ENCODE peak calls at places on chromosomes 16 and 17, in ten cellular contexts. S is mammary epithelial cell; Z is prostate gland; I is kidney epithelial cell; Y is AG04450; M is cardiac muscle cell; H is Peyer's patch; B is sigmoid colon; X is CD8-positive, alpha-beta memory T cell; Q is H7. P is an unnamed sample.

GRCh38 chr17:57853695-57854094 is 3.9 kb upstream of the MRPS23 start:
- DNase-seq in Z (peak), S (no peak), B (peak), M (no peak), Q (no peak), Y (no peak), X (no peak), I (no peak), H (peak), P (no peak)

GRCh38 chr16:72992142-72992601 is 55.8 kb downstream of the ZFHX3 start:
- DNase-seq in Q (peak), S (no peak), B (no peak), Y (no peak), I (no peak), H (no peak), Z (no peak), M (no peak), X (no peak), P (no peak)

GRCh38 chr17:82970818-82971610 is 108.4 kb upstream of the METRNL start:
- DNase-seq in X (no peak), Q (no peak), M (no peak), Y (no peak), Z (no peak), S (no peak), B (no peak), I (no peak), H (no peak), P (no peak)

GRCh38 chr17:77886387-77886728 is 72.1 kb upstream of the TNRC6C start:
- DNase-seq in S (peak), B (no peak), X (no peak), M (no peak), H (no peak), Q (no peak), I (no peak), Z (no peak), Y (no peak), P (no peak)

GRCh38 chr16:1523581-1524245 is 9.8 kb upstream of the TMEM204 start:
- DNase-seq in Q (no peak), B (no peak), S (no peak), H (no peak), M (no peak), I (no peak), X (no peak), Y (no peak), Z (no peak), P (no peak)

GRCh38 chr16:23182675-23183485 is at the start of gene SCNN1G:
- DNase-seq in Y (no peak), M (no peak), Z (no peak), H (peak), X (no peak), Q (peak), B (no peak), S (peak), I (no peak), P (no peak)

GRCh38 chr17:72308744-72309395 is 188.1 kb downstream of the SOX9 start:
- DNase-seq in S (no peak), X (no peak), Q (no peak), Y (no peak), H (no peak), Z (no peak), M (no peak), B (no peak), I (no peak), P (no peak)

GRCh38 chr16:79770244-79771064 is 169.9 kb upstream of the MAF start:
- DNase-seq in Z (peak), B (peak), Q (peak), M (peak), I (peak), X (peak), S (peak), H (peak), Y (peak), P (peak)

GRCh38 chr17:3447625-3448024 is 14.0 kb upstream of the OR1E2 start:
- DNase-seq in X (no peak), M (peak), Q (peak), S (peak), I (no peak), B (no peak), H (no peak), Z (no peak), Y (no peak), P (peak)

GRCh38 chr17:38748329-38749221 is at the start of gene PCGF2:
- DNase-seq in S (peak), Y (peak), I (peak), M (peak), X (no peak), B (peak), Z (peak), Q (peak), H (peak), P (peak)

GRCh38 chr16:9225527-9226316 is 134.3 kb downstream of the HAPSTR1 start:
- DNase-seq in Q (peak), M (peak), B (peak), S (no peak), H (no peak), Z (no peak), X (no peak), Y (no peak), I (no peak), P (no peak)

GRCh38 chr17:59440757-59441458 is 109.5 kb downstream of the YPEL2 start:
- DNase-seq in Y (peak), H (peak), S (peak), X (peak), I (no peak), M (peak), Q (peak), B (peak), Z (peak), P (peak)

GRCh38 chr17:57140321-57140720 is 55.3 kb downstream of the AKAP1 start:
- DNase-seq in Z (no peak), B (no peak), H (no peak), X (no peak), Q (no peak), Y (no peak), M (no peak), I (no peak), S (no peak), P (no peak)

GRCh38 chr16:50448522-50448921 is 79.7 kb upstream of the BRD7 start:
- DNase-seq in X (no peak), M (no peak), Z (no peak), B (peak), Q (peak), I (no peak), Y (no peak), H (no peak), S (no peak), P (no peak)

GRCh38 chr17:79109584-79109983 is 35.0 kb downstream of the ENGASE start:
- DNase-seq in H (no peak), B (no peak), X (no peak), Z (no peak), I (no peak), Q (peak), S (no peak), Y (no peak), M (no peak), P (no peak)

GRCh38 chr17:27207073-27207511 is 86.8 kb upstream of the WSB1 start:
- DNase-seq in X (no peak), Z (no peak), M (peak), Q (no peak), H (no peak), Y (peak), I (no peak), B (no peak), S (peak), P (peak)

GRCh38 chr17:67239597-67239996 is 5.4 kb downstream of the HELZ start:
- DNase-seq in Y (no peak), I (no peak), S (no peak), Z (no peak), Q (no peak), B (no peak), M (peak), H (no peak), X (no peak), P (peak)

GRCh38 chr17:31073411-31073810 is 21.4 kb upstream of the NF1 start:
- DNase-seq in I (no peak), Z (no peak), M (no peak), H (no peak), Y (no peak), X (no peak), S (no peak), Q (no peak), B (no peak), P (no peak)

GRCh38 chr16:30004811-30005242 is 6.0 kb downstream of the DOC2A start:
- DNase-seq in I (no peak), B (no peak), X (no peak), Z (no peak), H (no peak), Y (no peak), M (no peak), Q (peak), S (no peak), P (no peak)

GRCh38 chr16:50774405-50774804 is 32.5 kb downstream of the CYLD start:
- DNase-seq in I (no peak), X (no peak), Y (no peak), B (no peak), Z (no peak), Q (no peak), M (no peak), S (no peak), H (no peak), P (no peak)

GRCh38 chr16:87661561-87661960 is 59.3 kb downstream of the JPH3 start:
- DNase-seq in S (peak), Y (no peak), Q (peak), M (peak), B (no peak), Z (no peak), H (no peak), X (no peak), I (no peak), P (peak)

GRCh38 chr16:82016964-82017363 is 5.7 kb upstream of the SDR42E1 start:
- DNase-seq in Z (no peak), I (no peak), Y (no peak), S (no peak), H (no peak), M (peak), Q (no peak), B (no peak), X (no peak), P (peak)

GRCh38 chr16:882256-882655 is 81.7 kb upstream of the GNG13 start:
- DNase-seq in Y (no peak), Z (no peak), H (no peak), Q (no peak), I (no peak), M (no peak), S (no peak), X (no peak), B (peak), P (no peak)

GRCh38 chr16:30535106-30535776 is 583 bp upstream of the ZNF747 start:
- DNase-seq in X (no peak), M (peak), I (no peak), B (no peak), S (no peak), Z (no peak), H (no peak), Y (no peak), Q (no peak), P (peak)

GRCh38 chr17:77541995-77542394 is 401.2 kb downstream of the SEC14L1 start:
- DNase-seq in Y (no peak), Q (no peak), B (no peak), S (no peak), I (no peak), Z (no peak), M (peak), X (no peak), H (no peak), P (no peak)

GRCh38 chr17:76414334-76415295 is 30.2 kb downstream of the SPHK1 start:
- DNase-seq in M (peak), Q (peak), B (peak), I (no peak), H (peak), X (no peak), S (no peak), Z (no peak), Y (no peak), P (peak)
- H3K4me3 ChIP-seq in M (no peak), Q (no peak), B (no peak), I (no peak), H (no peak), X (no peak), S (no peak), Z (no peak), Y (no peak), P (no peak)

DNA sequence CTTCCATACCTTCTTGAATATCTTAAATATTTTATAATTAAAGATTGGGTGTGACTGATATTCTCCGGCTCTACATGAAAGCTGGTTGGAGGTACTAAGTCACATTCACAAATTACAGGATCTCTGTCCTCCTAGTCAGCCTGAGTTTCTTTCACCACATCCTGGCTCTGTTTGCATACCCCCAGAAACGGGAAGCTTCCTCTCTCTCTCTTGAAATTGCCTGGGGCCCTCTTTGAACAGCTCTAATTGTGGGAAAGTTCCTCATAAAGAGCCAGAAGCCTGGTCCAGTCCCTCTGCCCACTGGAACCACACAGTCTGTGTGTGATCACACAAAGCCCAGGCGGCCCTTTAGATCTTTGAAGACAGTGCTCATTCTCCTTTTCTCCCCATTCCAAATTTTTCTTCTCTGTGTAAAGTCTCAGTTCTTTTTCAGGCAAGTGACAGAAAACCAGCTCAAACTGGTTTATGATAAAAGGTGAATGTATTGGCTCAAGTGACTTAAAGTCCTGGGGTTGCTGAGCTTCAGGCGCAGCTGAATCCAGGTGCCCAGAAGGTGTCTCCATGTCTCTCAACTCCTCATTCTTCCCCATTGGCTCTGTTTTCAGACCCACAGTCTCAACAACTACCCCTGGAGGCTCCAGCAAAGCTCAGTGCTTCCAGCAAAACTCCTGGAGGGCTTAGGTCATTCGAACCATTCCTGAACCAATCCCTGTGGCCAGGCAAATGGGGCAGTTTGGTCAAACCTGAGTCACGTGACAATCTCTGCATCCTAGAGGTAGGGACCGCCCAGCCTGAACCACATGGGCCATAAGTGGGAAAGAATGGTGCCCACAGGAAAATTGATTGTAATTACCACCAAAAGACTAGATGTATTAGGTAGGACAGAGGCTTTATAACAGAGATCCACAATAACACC is 8.5 kb upstream of the RAI1 start:
- DNase-seq in I (no peak), B (no peak), X (no peak), Y (no peak), Z (no peak), S (peak), M (no peak), H (no peak), Q (peak), P (no peak)
- H3K4me3 ChIP-seq in I (no peak), B (no peak), X (no peak), Y (no peak), Z (no peak), S (no peak), M (no peak), H (no peak), Q (no peak), P (no peak)

GRCh38 chr17:81027038-81027437 is 7.9 kb upstream of the BAIAP2 start:
- DNase-seq in I (no peak), S (no peak), Q (peak), Z (no peak), Y (no peak), H (no peak), X (no peak), B (peak), M (no peak), P (no peak)
- H3K4me3 ChIP-seq in I (no peak), S (no peak), Q (no peak), Z (no peak), Y (no peak), H (no peak), X (no peak), B (no peak), M (no peak), P (no peak)

GRCh38 chr16:19411298-19411697 is 6.4 kb upstream of the TMC5 start:
- DNase-seq in I (no peak), X (no peak), S (no peak), B (no peak), Q (no peak), H (no peak), Z (no peak), M (no peak), Y (no peak), P (no peak)
- H3K4me3 ChIP-seq in I (no peak), X (no peak), S (no peak), B (no peak), Q (peak), H (peak), Z (peak), M (peak), Y (no peak), P (no peak)

DNA sequence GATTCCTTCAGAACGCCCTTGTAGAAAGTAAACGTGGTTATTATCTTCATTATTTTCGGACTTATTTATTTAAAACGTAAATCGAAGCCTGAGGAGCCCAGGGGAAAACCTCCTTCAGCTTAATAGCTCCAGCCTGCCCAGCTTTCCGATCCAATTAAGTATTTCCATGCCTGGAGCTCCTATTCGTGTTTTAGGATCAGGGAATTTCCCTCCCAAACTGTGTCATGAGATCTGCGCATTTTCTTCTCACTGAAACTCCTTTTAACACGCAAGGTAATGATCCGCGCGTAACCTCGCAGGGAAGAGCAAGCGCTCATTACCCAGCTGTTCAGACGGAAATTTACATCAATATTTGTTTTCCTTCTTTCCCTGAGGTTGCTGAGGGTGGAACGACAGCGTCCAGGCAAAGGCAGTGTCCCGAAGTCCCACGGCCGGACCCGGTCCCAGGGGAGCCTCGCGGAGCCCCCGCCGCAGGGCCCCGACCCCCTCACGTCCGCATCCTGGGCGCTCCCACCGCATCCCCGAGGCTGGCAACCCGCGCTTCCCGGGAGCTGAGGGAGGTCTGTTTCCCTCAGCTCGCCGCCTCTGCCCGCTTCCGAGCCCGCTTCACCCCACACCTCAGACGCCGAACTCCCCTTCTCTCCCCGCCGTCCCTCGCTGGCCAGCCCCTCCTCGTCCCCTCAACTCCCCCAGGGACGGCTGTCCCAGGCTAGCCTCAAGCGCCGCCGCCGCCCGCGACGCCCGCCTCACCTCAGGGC is 452 bp downstream of the ABCA5 start:
- DNase-seq in H (no peak), X (no peak), S (peak), B (no peak), I (no peak), Q (no peak), Z (peak), Y (no peak), M (peak), P (peak)
- H3K4me3 ChIP-seq in H (peak), X (peak), S (peak), B (peak), I (peak), Q (peak), Z (peak), Y (peak), M (peak), P (peak)

DNA sequence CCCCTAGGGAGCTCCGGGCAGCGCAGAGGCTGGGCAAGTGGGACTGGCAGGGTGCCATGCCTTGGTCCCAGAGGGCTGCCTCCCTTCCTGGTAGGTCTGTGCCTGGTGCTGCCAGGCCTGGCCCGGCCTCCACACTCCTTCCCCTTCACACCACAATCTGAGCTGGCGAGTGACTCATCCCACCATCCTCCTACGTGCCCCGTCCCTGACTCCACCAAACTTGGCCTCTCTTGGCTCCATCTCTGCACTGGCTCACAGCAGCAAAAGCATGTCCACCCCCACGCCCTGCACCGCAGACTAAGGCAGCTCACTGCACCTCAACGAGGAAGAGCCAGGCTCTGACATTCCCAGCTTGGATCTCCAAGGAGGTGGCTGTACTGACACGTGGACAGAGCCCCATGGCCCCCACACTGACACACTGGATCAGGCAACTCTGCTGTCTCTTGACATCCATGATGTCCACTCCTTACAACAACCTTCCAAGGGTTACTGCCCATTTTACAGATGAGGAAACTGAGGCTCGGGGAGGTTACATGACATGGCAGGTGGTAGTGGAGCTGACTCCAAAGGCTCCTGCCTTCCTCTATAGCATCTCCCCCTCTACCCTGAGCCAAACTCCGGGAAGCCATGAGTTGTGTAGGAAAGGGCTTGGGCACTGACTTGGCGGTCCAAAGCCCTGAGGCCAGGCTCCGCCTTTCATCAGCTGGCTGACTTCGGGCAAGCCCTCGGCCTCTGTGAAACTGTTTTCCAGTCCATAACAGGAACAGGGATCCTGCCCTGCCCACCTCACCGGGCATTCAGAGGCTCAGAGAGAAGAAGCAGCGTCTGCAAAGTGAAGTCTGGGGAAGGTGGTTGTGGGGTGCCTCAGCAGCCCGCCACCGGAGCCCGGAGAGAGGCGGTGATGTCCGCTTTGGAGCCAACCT is 20.1 kb upstream of the KRT19 start:
- DNase-seq in Q (no peak), M (peak), X (no peak), H (peak), S (peak), I (peak), B (peak), Y (peak), Z (peak), P (peak)
- H3K4me3 ChIP-seq in Q (no peak), M (no peak), X (peak), H (peak), S (no peak), I (no peak), B (no peak), Y (no peak), Z (peak), P (peak)